ENCODE peak calls at places on chromosomes 4 and X, in ten cellular contexts. F is lower leg skin, U is foreskin fibroblast, G is K562, A is fibroblast of mammary gland, E is GM12865, V is heart left ventricle, S is left ventricle myocardium inferior, O is ovary, I is IMR-90. Z is an unnamed sample.
A peak's percentile ranks its signal among the peaks of the same experiment; 100 is the strongest.

GRCh38 chr4:138697771-138698170 is 317.8 kb upstream of the NOCT start:
- DNase-seq in U (peak; percentile 51), G (no peak), O (no peak), I (peak; percentile 84), F (no peak), E (no peak), S (no peak), A (no peak), V (no peak), Z (no peak)

GRCh38 chrX:53093177-53093655 is 726 bp upstream of the KANTR start:
- DNase-seq in F (peak; percentile 60), I (peak; percentile 70), A (peak; percentile 78), G (peak; percentile 81), U (peak; percentile 86), V (peak; percentile 87), E (peak; percentile 84), O (peak; percentile 65), S (peak; percentile 82), Z (no peak)

GRCh38 chr4:107035711-107036601 is at the start of gene DKK2:
- DNase-seq in S (no peak), A (peak; percentile 44), E (no peak), V (peak; percentile 21), U (peak; percentile 78), F (peak; percentile 43), I (peak; percentile 28), O (no peak), G (no peak), Z (no peak)

GRCh38 chr4:54784188-54784671 is 126.5 kb downstream of the KIT start:
- DNase-seq in O (peak; percentile 86), V (peak; percentile 93), U (peak; percentile 98), E (peak; percentile 3), I (peak; percentile 91), G (peak; percentile 59), A (peak; percentile 89), S (peak; percentile 87), F (peak; percentile 89), Z (peak; percentile 89)

GRCh38 chr4:81369898-81370297 is 101.8 kb downstream of the RASGEF1B start:
- DNase-seq in U (peak; percentile 36), S (no peak), O (no peak), F (no peak), G (no peak), E (no peak), V (no peak), I (no peak), A (no peak), Z (no peak)

GRCh38 chr4:41622816-41623215 is 84.9 kb downstream of the LIMCH1 start:
- DNase-seq in F (no peak), I (no peak), E (no peak), U (no peak), V (no peak), A (no peak), G (no peak), O (no peak), S (no peak), Z (no peak)

GRCh38 chrX:65679071-65679540 is 11.7 kb downstream of the MSN start:
- DNase-seq in I (peak; percentile 72), E (no peak), O (no peak), A (peak; percentile 79), U (peak; percentile 61), G (no peak), V (no peak), S (no peak), F (no peak), Z (no peak)

GRCh38 chr4:82652062-82652461 is 90.3 kb upstream of the TMEM150C start:
- DNase-seq in A (peak; percentile 33), O (no peak), V (no peak), F (no peak), S (no peak), U (peak; percentile 52), I (peak; percentile 23), E (no peak), G (no peak), Z (no peak)

GRCh38 chr4:24515698-24516097 is 68.7 kb downstream of the DHX15 start:
- DNase-seq in S (no peak), E (no peak), V (no peak), U (peak; percentile 35), A (no peak), O (no peak), I (no peak), G (no peak), F (no peak), Z (no peak)

GRCh38 chr4:165627128-165627527 is 245.9 kb upstream of the TLL1 start:
- DNase-seq in S (no peak), E (no peak), V (no peak), G (no peak), O (no peak), A (no peak), I (no peak), U (no peak), F (no peak), Z (no peak)

GRCh38 chrX:39480966-39481365 is 616.8 kb downstream of the BCOR start:
- DNase-seq in A (no peak), F (no peak), V (no peak), G (no peak), O (no peak), U (no peak), I (no peak), E (no peak), S (no peak), Z (no peak)

GRCh38 chr4:164012396-164013027 is 518.0 kb downstream of the TMA16 start:
- DNase-seq in G (peak; percentile 4), F (no peak), V (no peak), I (no peak), O (no peak), S (no peak), U (no peak), A (peak; percentile 34), E (peak; percentile 62), Z (no peak)

GRCh38 chr4:27861381-27861787 is 1000.7 kb downstream of the STIM2 start:
- DNase-seq in I (peak; percentile 47), F (no peak), A (peak; percentile 64), O (no peak), E (peak; percentile 48), G (no peak), S (no peak), U (peak; percentile 0), V (no peak), Z (no peak)

GRCh38 chr4:88009871-88010270 is 2.4 kb downstream of the PKD2 start:
- DNase-seq in S (no peak), O (no peak), A (peak; percentile 36), U (no peak), F (no peak), V (no peak), I (no peak), E (no peak), G (no peak), Z (no peak)
- H3K4me3 ChIP-seq in S (no peak overlapping the region), O (peak overlapping the region; percentile 94), A (peak overlapping the region; percentile 55), U (peak overlapping the region; percentile 72), F (no peak overlapping the region), V (no peak overlapping the region), I (no peak overlapping the region), E (no peak overlapping the region), G (no peak overlapping the region), Z (peak overlapping the region; percentile 51)

GRCh38 chrX:133742602-133743305 is 242.6 kb downstream of the GPC3 start:
- DNase-seq in S (no peak), O (no peak), G (no peak), U (no peak), A (no peak), E (no peak), F (no peak), V (no peak), I (no peak), Z (no peak)

GRCh38 chrX:133749370-133749769 is 236.0 kb downstream of the GPC3 start:
- DNase-seq in V (no peak), U (peak; percentile 9), A (no peak), G (no peak), I (no peak), S (no peak), E (no peak), F (no peak), O (no peak), Z (no peak)

GRCh38 chrX:133746593-133746992 is 238.8 kb downstream of the GPC3 start:
- DNase-seq in O (no peak), A (no peak), U (no peak), F (no peak), E (peak; percentile 20), V (no peak), I (no peak), S (no peak), G (no peak), Z (no peak)

GRCh38 chrX:133741303-133741702 is 244.1 kb downstream of the GPC3 start:
- DNase-seq in I (peak; percentile 13), U (peak; percentile 56), O (no peak), E (no peak), V (no peak), A (peak; percentile 11), S (no peak), G (no peak), F (no peak), Z (no peak)

DNA sequence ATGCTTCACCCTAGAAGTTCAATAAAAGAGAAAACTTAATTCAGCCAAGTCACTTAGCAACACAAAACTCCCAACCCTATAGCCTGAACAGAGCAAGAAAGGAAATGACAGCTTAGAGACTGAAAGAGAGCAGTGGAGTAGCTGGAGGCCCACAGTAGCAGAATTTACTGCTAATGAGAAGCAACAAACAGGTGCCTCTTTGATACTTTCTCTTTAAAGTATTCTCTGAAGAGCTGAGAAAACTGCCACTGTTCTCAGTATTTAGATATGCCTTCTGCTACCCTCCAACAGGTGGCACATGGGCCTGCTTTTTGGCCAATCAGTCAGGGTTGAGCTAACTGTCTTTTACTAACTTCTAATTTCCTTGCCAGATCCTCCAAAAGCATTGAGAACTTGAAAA is 240.0 kb downstream of the GPC3 start:
- DNase-seq in A (no peak), I (no peak), U (no peak), F (no peak), O (no peak), V (no peak), G (no peak), S (no peak), E (peak; percentile 51), Z (no peak)
- TF ChIP-seq CTCF in A (no peak), I (no peak), U (no peak), F (no peak), O (no peak), V (no peak), G (no peak), S (no peak), E (peak; percentile 20), Z (no peak)

GRCh38 chrX:50814701-50815476 is 895 bp upstream of the SHROOM4 start:
- DNase-seq in S (no peak), U (peak; percentile 12), I (peak; percentile 31), V (no peak), A (peak; percentile 44), F (no peak), O (peak; percentile 6), G (no peak), E (no peak), Z (no peak)
- H3K4me3 ChIP-seq in S (peak overlapping the region; percentile 71), U (no peak overlapping the region), I (peak overlapping the region; percentile 50), V (no peak overlapping the region), A (peak overlapping the region; percentile 51), F (no peak overlapping the region), O (no peak overlapping the region), G (no peak overlapping the region), E (no peak overlapping the region), Z (no peak overlapping the region)

GRCh38 chr4:7037425-7037824 is 5.7 kb upstream of the TADA2B start:
- DNase-seq in V (no peak), A (no peak), I (no peak), S (no peak), F (no peak), O (no peak), E (peak; percentile 26), U (peak; percentile 30), G (no peak), Z (no peak)
- TF ChIP-seq CTCF in V (no peak), A (peak; percentile 4), I (peak; percentile 3), S (no peak), F (no peak), O (no peak), E (no peak), U (no peak), G (no peak), Z (no peak)

GRCh38 chrX:120334137-120334536 is 22.9 kb upstream of the TMEM255A start:
- DNase-seq in S (no peak), A (no peak), V (no peak), U (no peak), G (no peak), O (no peak), E (peak; percentile 3), F (no peak), I (no peak), Z (no peak)
- H3K4me3 ChIP-seq in S (no peak overlapping the region), A (no peak overlapping the region), V (no peak overlapping the region), U (no peak overlapping the region), G (no peak overlapping the region), O (no peak overlapping the region), E (no peak overlapping the region), F (no peak overlapping the region), I (no peak overlapping the region), Z (no peak overlapping the region)

Z was measured in HFF-Myc.